ENCODE peak calls at places on chromosomes 16 and 17, in seven cellular contexts. S, I, K, M, T, B and G are unnamed samples.

GRCh38 chr17:304461-304860 is 48.1 kb downstream of the RPH3AL start:
- DNase-seq in K (no peak), M (no peak), S (no peak), I (no peak), T (peak), B (no peak), G (no peak)

GRCh38 chr17:27559506-27559931 is 71.5 kb upstream of the LGALS9 start:
- DNase-seq in B (no peak), K (no peak), S (no peak), I (no peak), T (no peak), M (no peak), G (no peak)

GRCh38 chr17:17227608-17228520 is 9.1 kb downstream of the FLCN start:
- DNase-seq in M (peak), S (no peak), T (no peak), B (no peak), K (no peak), I (no peak), G (no peak)

GRCh38 chr17:82882715-82883446 is 43.1 kb upstream of the ZNF750 start:
- DNase-seq in S (peak), M (peak), B (peak), I (no peak), K (no peak), T (no peak), G (peak)

GRCh38 chr17:7685533-7686220 is 1.6 kb downstream of the TP53 start:
- DNase-seq in T (no peak), S (peak), B (peak), K (peak), M (peak), I (peak), G (peak)

GRCh38 chr16:57634171-57634570 is 5.7 kb downstream of the ADGRG1 start:
- DNase-seq in K (peak), T (no peak), S (no peak), M (no peak), B (no peak), I (no peak), G (no peak)

GRCh38 chr16:80024443-80024842 is 423.9 kb upstream of the MAF start:
- DNase-seq in K (no peak), S (no peak), I (no peak), T (no peak), M (no peak), B (no peak), G (no peak)

GRCh38 chr17:81809556-81809998 is 5.6 kb downstream of the GCGR start:
- DNase-seq in K (no peak), I (no peak), B (no peak), T (no peak), M (no peak), S (no peak), G (no peak)

GRCh38 chr16:29702307-29702706 is 23.3 kb downstream of the QPRT start:
- DNase-seq in K (no peak), T (no peak), I (no peak), S (no peak), M (no peak), B (no peak), G (peak)

GRCh38 chr17:57597531-57598453 is 147.3 kb downstream of the CCDC182 start:
- DNase-seq in M (peak), S (no peak), B (no peak), K (peak), T (peak), I (peak), G (no peak)

GRCh38 chr17:2192367-2193028 is 111.1 kb downstream of the SMG6 start:
- DNase-seq in T (no peak), B (no peak), I (peak), M (peak), S (no peak), K (peak), G (no peak)

GRCh38 chr16:17369441-17369951 is 101.3 kb downstream of the XYLT1 start:
- DNase-seq in S (no peak), B (no peak), K (no peak), T (no peak), M (peak), I (no peak), G (peak)